ENCODE peak calls at places on chromosomes 16 and 17, in four cellular contexts. One of them, this sample, is unnamed.

GRCh38 chr17:68011199-68011665 is 15.0 kb upstream of the C17orf58 start:
- DNase-seq in HAP-1: peak
- DNase-seq in activated naive CD8-positive, alpha-beta T cell treated with anti-CD3 and anti-CD28 coated beads for 36 hours: peak
- DNase-seq in cardiac fibroblast: peak
- DNase-seq in this sample: no peak

GRCh38 chr16:31134625-31135534 is 647 bp downstream of the PRSS8 start:
- DNase-seq in cardiac fibroblast: no peak
- DNase-seq in activated naive CD8-positive, alpha-beta T cell treated with anti-CD3 and anti-CD28 coated beads for 36 hours: no peak
- DNase-seq in HAP-1: peak
- DNase-seq in this sample: no peak

GRCh38 chr17:54785643-54786258 is 114.9 kb upstream of the TOM1L1 start:
- DNase-seq in HAP-1: no peak
- DNase-seq in activated naive CD8-positive, alpha-beta T cell treated with anti-CD3 and anti-CD28 coated beads for 36 hours: no peak
- DNase-seq in cardiac fibroblast: no peak
- DNase-seq in this sample: no peak

GRCh38 chr16:11602321-11602720 is 15.6 kb upstream of the LITAF start:
- DNase-seq in activated naive CD8-positive, alpha-beta T cell treated with anti-CD3 and anti-CD28 coated beads for 36 hours: no peak
- DNase-seq in cardiac fibroblast: no peak
- DNase-seq in HAP-1: no peak
- DNase-seq in this sample: no peak

GRCh38 chr16:86117756-86118155 is 218.8 kb downstream of the IRF8 start:
- DNase-seq in HAP-1: no peak
- DNase-seq in cardiac fibroblast: no peak
- DNase-seq in activated naive CD8-positive, alpha-beta T cell treated with anti-CD3 and anti-CD28 coated beads for 36 hours: no peak
- DNase-seq in this sample: no peak

GRCh38 chr17:77728871-77729270 is 229.6 kb upstream of the TNRC6C start:
- DNase-seq in HAP-1: no peak
- DNase-seq in activated naive CD8-positive, alpha-beta T cell treated with anti-CD3 and anti-CD28 coated beads for 36 hours: no peak
- DNase-seq in cardiac fibroblast: no peak
- DNase-seq in this sample: no peak

GRCh38 chr17:81053043-81053970 is 18.4 kb downstream of the BAIAP2 start:
- DNase-seq in activated naive CD8-positive, alpha-beta T cell treated with anti-CD3 and anti-CD28 coated beads for 36 hours: no peak
- DNase-seq in HAP-1: no peak
- DNase-seq in cardiac fibroblast: no peak
- DNase-seq in this sample: no peak

GRCh38 chr17:47315451-47316266 is 8.1 kb upstream of the EFCAB13 start:
- DNase-seq in cardiac fibroblast: peak
- DNase-seq in activated naive CD8-positive, alpha-beta T cell treated with anti-CD3 and anti-CD28 coated beads for 36 hours: no peak
- DNase-seq in HAP-1: peak
- DNase-seq in this sample: peak

GRCh38 chr17:29617481-29618271 is 5.0 kb downstream of the CORO6 start:
- DNase-seq in cardiac fibroblast: peak
- DNase-seq in HAP-1: peak
- DNase-seq in activated naive CD8-positive, alpha-beta T cell treated with anti-CD3 and anti-CD28 coated beads for 36 hours: peak
- DNase-seq in this sample: peak

GRCh38 chr16:54233626-54234025 is 53.0 kb downstream of the IRX3 start:
- DNase-seq in activated naive CD8-positive, alpha-beta T cell treated with anti-CD3 and anti-CD28 coated beads for 36 hours: no peak
- DNase-seq in HAP-1: no peak
- DNase-seq in cardiac fibroblast: no peak
- DNase-seq in this sample: no peak

GRCh38 chr16:20271893-20272292 is 55.4 kb downstream of the GP2 start:
- DNase-seq in cardiac fibroblast: no peak
- DNase-seq in HAP-1: no peak
- DNase-seq in activated naive CD8-positive, alpha-beta T cell treated with anti-CD3 and anti-CD28 coated beads for 36 hours: no peak
- DNase-seq in this sample: no peak

GRCh38 chr17:65674246-65675045 is 113.0 kb upstream of the AXIN2 start:
- DNase-seq in HAP-1: no peak
- DNase-seq in activated naive CD8-positive, alpha-beta T cell treated with anti-CD3 and anti-CD28 coated beads for 36 hours: no peak
- DNase-seq in cardiac fibroblast: peak
- DNase-seq in this sample: no peak

GRCh38 chr17:70313031-70313430 is 143.7 kb downstream of the KCNJ2 start:
- DNase-seq in cardiac fibroblast: peak
- DNase-seq in HAP-1: no peak
- DNase-seq in activated naive CD8-positive, alpha-beta T cell treated with anti-CD3 and anti-CD28 coated beads for 36 hours: no peak
- DNase-seq in this sample: no peak

GRCh38 chr17:8359769-8360168 is 16.7 kb downstream of the KRABD2 start:
- DNase-seq in cardiac fibroblast: peak
- DNase-seq in activated naive CD8-positive, alpha-beta T cell treated with anti-CD3 and anti-CD28 coated beads for 36 hours: no peak
- DNase-seq in HAP-1: no peak
- DNase-seq in this sample: peak

GRCh38 chr17:57380055-57380356 is 123.7 kb downstream of the MSI2 start:
- DNase-seq in HAP-1: peak
- DNase-seq in cardiac fibroblast: no peak
- DNase-seq in activated naive CD8-positive, alpha-beta T cell treated with anti-CD3 and anti-CD28 coated beads for 36 hours: no peak
- DNase-seq in this sample: no peak

GRCh38 chr17:62897706-62898105 is 68.3 kb upstream of the TANC2 start:
- DNase-seq in activated naive CD8-positive, alpha-beta T cell treated with anti-CD3 and anti-CD28 coated beads for 36 hours: no peak
- DNase-seq in HAP-1: no peak
- DNase-seq in cardiac fibroblast: peak
- DNase-seq in this sample: no peak

GRCh38 chr16:3731126-3731935 is 14.0 kb upstream of the TRAP1 start:
- DNase-seq in cardiac fibroblast: no peak
- DNase-seq in HAP-1: no peak
- DNase-seq in activated naive CD8-positive, alpha-beta T cell treated with anti-CD3 and anti-CD28 coated beads for 36 hours: no peak
- DNase-seq in this sample: no peak

GRCh38 chr16:56589141-56590039 is at the start of gene MT3:
- DNase-seq in activated naive CD8-positive, alpha-beta T cell treated with anti-CD3 and anti-CD28 coated beads for 36 hours: peak
- DNase-seq in HAP-1: no peak
- DNase-seq in cardiac fibroblast: no peak
- DNase-seq in this sample: no peak

GRCh38 chr16:373848-374615 is 3.7 kb upstream of the MRPL28 start:
- DNase-seq in cardiac fibroblast: no peak
- DNase-seq in HAP-1: no peak
- DNase-seq in activated naive CD8-positive, alpha-beta T cell treated with anti-CD3 and anti-CD28 coated beads for 36 hours: no peak
- DNase-seq in this sample: no peak

GRCh38 chr17:77281024-77281903 is 140.5 kb downstream of the SEC14L1 start:
- DNase-seq in cardiac fibroblast: peak
- DNase-seq in HAP-1: peak
- DNase-seq in activated naive CD8-positive, alpha-beta T cell treated with anti-CD3 and anti-CD28 coated beads for 36 hours: peak
- DNase-seq in this sample: no peak

GRCh38 chr16:81335669-81336068 is 20.9 kb downstream of the GAN start:
- DNase-seq in HAP-1: no peak
- DNase-seq in activated naive CD8-positive, alpha-beta T cell treated with anti-CD3 and anti-CD28 coated beads for 36 hours: peak
- DNase-seq in cardiac fibroblast: no peak
- DNase-seq in this sample: no peak

GRCh38 chr16:84839956-84840355 is 20.2 kb downstream of the CRISPLD2 start:
- DNase-seq in activated naive CD8-positive, alpha-beta T cell treated with anti-CD3 and anti-CD28 coated beads for 36 hours: no peak
- DNase-seq in cardiac fibroblast: peak
- DNase-seq in HAP-1: no peak
- DNase-seq in this sample: no peak

GRCh38 chr17:75475144-75475835 is 18.9 kb downstream of the TMEM94 start:
- DNase-seq in cardiac fibroblast: no peak
- DNase-seq in activated naive CD8-positive, alpha-beta T cell treated with anti-CD3 and anti-CD28 coated beads for 36 hours: no peak
- DNase-seq in HAP-1: no peak
- DNase-seq in this sample: no peak

GRCh38 chr17:8226536-8227237 is 16.3 kb upstream of the AURKB start:
- DNase-seq in HAP-1: peak
- DNase-seq in cardiac fibroblast: peak
- DNase-seq in activated naive CD8-positive, alpha-beta T cell treated with anti-CD3 and anti-CD28 coated beads for 36 hours: peak
- DNase-seq in this sample: peak

GRCh38 chr16:4801962-4802658 is at the start of gene ROGDI:
- DNase-seq in cardiac fibroblast: peak
- DNase-seq in HAP-1: peak
- DNase-seq in activated naive CD8-positive, alpha-beta T cell treated with anti-CD3 and anti-CD28 coated beads for 36 hours: peak
- DNase-seq in this sample: peak

GRCh38 chr17:6868579-6868978 is 37.0 kb upstream of the TEKT1 start:
- DNase-seq in cardiac fibroblast: no peak
- DNase-seq in activated naive CD8-positive, alpha-beta T cell treated with anti-CD3 and anti-CD28 coated beads for 36 hours: no peak
- DNase-seq in HAP-1: no peak
- DNase-seq in this sample: no peak

GRCh38 chr16:85582177-85582888 is 30.8 kb upstream of the GSE1 start:
- DNase-seq in activated naive CD8-positive, alpha-beta T cell treated with anti-CD3 and anti-CD28 coated beads for 36 hours: no peak
- DNase-seq in HAP-1: peak
- DNase-seq in cardiac fibroblast: no peak
- DNase-seq in this sample: no peak

GRCh38 chr17:9982159-9982558 is 77.1 kb upstream of the RCVRN start:
- DNase-seq in activated naive CD8-positive, alpha-beta T cell treated with anti-CD3 and anti-CD28 coated beads for 36 hours: no peak
- DNase-seq in cardiac fibroblast: no peak
- DNase-seq in HAP-1: no peak
- DNase-seq in this sample: no peak

GRCh38 chr16:732936-733335 is 6.0 kb downstream of the HAGHL start:
- DNase-seq in cardiac fibroblast: no peak
- DNase-seq in activated naive CD8-positive, alpha-beta T cell treated with anti-CD3 and anti-CD28 coated beads for 36 hours: no peak
- DNase-seq in HAP-1: no peak
- DNase-seq in this sample: no peak